ENCODE peak calls at places on chromosomes 7 and 10, in five cellular contexts. V, K, M, L and N are unnamed samples.

GRCh38 chr7:75836798-75837197 is 23.2 kb upstream of the CCL24 start:
- DNase-seq in V (no peak), K (no peak), M (no peak), L (no peak), N (no peak)

GRCh38 chr7:13797545-13797944 is 191.9 kb downstream of the ETV1 start:
- DNase-seq in V (no peak), K (peak; percentile 31), M (no peak), L (no peak), N (no peak)

GRCh38 chr10:33005322-33006282 is 47.6 kb upstream of the ITGB1 start:
- DNase-seq in V (peak; percentile 90), K (no peak), M (peak; percentile 96), L (peak; percentile 68), N (peak; percentile 88)

GRCh38 chr10:79273603-79274002 is 73.7 kb upstream of the PPIF start:
- DNase-seq in V (no peak), K (no peak), M (peak; percentile 21), L (no peak), N (no peak)

GRCh38 chr10:5963071-5963470 is 14.3 kb downstream of the IL15RA start:
- DNase-seq in V (no peak), K (no peak), M (no peak), L (no peak), N (no peak)

GRCh38 chr10:4804505-4804904 is 21.5 kb upstream of the AKR1E2 start:
- DNase-seq in V (no peak), K (no peak), M (no peak), L (no peak), N (no peak)

GRCh38 chr7:23107781-23108180 is 2.2 kb downstream of the KLHL7 start:
- DNase-seq in V (no peak), K (no peak), M (no peak), L (no peak), N (no peak)

GRCh38 chr7:115478426-115478825 is 552.1 kb downstream of the TFEC start:
- DNase-seq in V (no peak), K (no peak), M (no peak), L (no peak), N (no peak)

GRCh38 chr10:110241841-110242240 is 34.4 kb downstream of the MXI1 start:
- DNase-seq in V (no peak), K (no peak), M (no peak), L (no peak), N (no peak)

GRCh38 chr7:17774248-17774647 is 166.0 kb downstream of the SNX13 start:
- DNase-seq in V (peak; percentile 47), K (no peak), M (peak; percentile 71), L (peak; percentile 49), N (peak; percentile 73)

GRCh38 chr7:139109188-139109982 is at the start of gene ZC3HAV1:
- DNase-seq in V (peak; percentile 89), K (peak; percentile 57), M (peak; percentile 83), L (no peak), N (peak; percentile 76)

GRCh38 chr10:132193907-132194552 is 7.3 kb downstream of the DPYSL4 start:
- DNase-seq in V (peak; percentile 76), K (no peak), M (peak; percentile 38), L (no peak), N (no peak)

GRCh38 chr10:58817499-58817898 is 304.8 kb downstream of the BICC1 start:
- DNase-seq in V (no peak), K (no peak), M (no peak), L (no peak), N (no peak)

GRCh38 chr7:139081584-139081983 is 27.9 kb downstream of the ZC3HAV1 start:
- DNase-seq in V (no peak), K (no peak), M (no peak), L (no peak), N (no peak)

GRCh38 chr7:52100-52499 is 140.3 kb upstream of the FAM20C start:
- DNase-seq in V (no peak), K (no peak), M (no peak), L (no peak), N (no peak)

GRCh38 chr10:132884041-132884440 is 58.3 kb downstream of the CFAP46 start:
- DNase-seq in V (no peak), K (no peak), M (no peak), L (no peak), N (no peak)

GRCh38 chr10:78277267-78277666 is 243.6 kb downstream of the RPS24 start:
- DNase-seq in V (no peak), K (no peak), M (no peak), L (no peak), N (no peak)

GRCh38 chr7:84194484-84195260 is at the start of gene SEMA3A:
- DNase-seq in V (peak; percentile 59), K (no peak), M (peak; percentile 70), L (no peak), N (peak; percentile 50)

GRCh38 chr7:133784421-133785045 is 342.6 kb upstream of the LRGUK start:
- DNase-seq in V (no peak), K (no peak), M (no peak), L (no peak), N (no peak)

GRCh38 chr7:124762611-124763143 is 2.9 kb downstream of the GPR37 start:
- DNase-seq in V (peak; percentile 12), K (no peak), M (no peak), L (no peak), N (no peak)

GRCh38 chr10:8049151-8049873 is 5.2 kb upstream of the GATA3 start:
- DNase-seq in V (no peak), K (no peak), M (no peak), L (no peak), N (peak; percentile 56)

GRCh38 chr10:122301055-122301810 is 30.1 kb downstream of the BTBD16 start:
- DNase-seq in V (peak; percentile 29), K (no peak), M (peak; percentile 91), L (peak; percentile 33), N (peak; percentile 22)

GRCh38 chr10:3231951-3232730 is 59.6 kb upstream of the PITRM1 start:
- DNase-seq in V (no peak), K (peak; percentile 61), M (peak; percentile 6), L (no peak), N (no peak)

GRCh38 chr10:122388287-122388997 is 13.9 kb downstream of the PLEKHA1 start:
- DNase-seq in V (no peak), K (no peak), M (peak; percentile 35), L (no peak), N (no peak)

GRCh38 chr10:15461353-15462108 is 90.4 kb upstream of the FAM171A1 start:
- DNase-seq in V (peak; percentile 64), K (no peak), M (peak; percentile 26), L (no peak), N (no peak)

GRCh38 chr10:11468126-11468742 is 143.2 kb downstream of the USP6NL start:
- DNase-seq in V (no peak), K (no peak), M (peak; percentile 26), L (no peak), N (no peak)

GRCh38 chr10:129758180-129758579 is 205.9 kb downstream of the EBF3 start:
- DNase-seq in V (no peak), K (no peak), M (no peak), L (no peak), N (no peak)

GRCh38 chr10:106973301-106973700 is 191.2 kb downstream of the SORCS1 start:
- DNase-seq in V (no peak), K (no peak), M (no peak), L (no peak), N (no peak)

GRCh38 chr10:104483582-104483981 is 129.9 kb downstream of the CFAP58 start:
- DNase-seq in V (no peak), K (no peak), M (no peak), L (no peak), N (no peak)

GRCh38 chr7:18570890-18571478 is 75.4 kb downstream of the HDAC9 start:
- DNase-seq in V (peak; percentile 24), K (no peak), M (peak; percentile 63), L (no peak), N (peak; percentile 63)

GRCh38 chr7:34451923-34452322 is 206.1 kb upstream of the NPSR1 start:
- DNase-seq in V (no peak), K (no peak), M (peak; percentile 64), L (no peak), N (no peak)

GRCh38 chr7:30027065-30027456 is 559 bp upstream of the FKBP14 start:
- DNase-seq in V (peak; percentile 26), K (no peak), M (peak; percentile 47), L (no peak), N (no peak)